ENCODE peak calls at places on chromosome 1, in five cellular contexts. R is AG20443, I is adrenal gland, J is testis, V is Daoy. U is an unnamed sample.

GRCh38 chr1:163608969-163609368 is 287.2 kb downstream of the NUF2 start:
- DNase-seq in R (no peak), I (no peak), J (no peak), V (no peak), U (no peak)

GRCh38 chr1:178057863-178058576 is 35.9 kb upstream of the RASAL2 start:
- DNase-seq in R (peak), I (peak), J (peak), V (peak), U (no peak)

GRCh38 chr1:8025671-8026144 is 401 bp downstream of the ERRFI1 start:
- DNase-seq in R (no peak), I (no peak), J (no peak), V (no peak), U (peak)

GRCh38 chr1:229249854-229250644 is 20.9 kb upstream of the RAB4A start:
- DNase-seq in R (no peak), I (no peak), J (no peak), V (no peak), U (no peak)

GRCh38 chr1:94812985-94813384 is 7.2 kb upstream of the SLC44A3 start:
- DNase-seq in R (no peak), I (no peak), J (no peak), V (no peak), U (no peak)

GRCh38 chr1:240115831-240116230 is 24.1 kb downstream of the FMN2 start:
- DNase-seq in R (no peak), I (no peak), J (no peak), V (no peak), U (no peak)

GRCh38 chr1:118563969-118564951 is 379.2 kb upstream of the SPAG17 start:
- DNase-seq in R (peak), I (no peak), J (no peak), V (no peak), U (no peak)

GRCh38 chr1:62438163-62438562 is 1.3 kb downstream of the USP1 start:
- DNase-seq in R (no peak), I (no peak), J (no peak), V (peak), U (no peak)

GRCh38 chr1:107883562-107883961 is 81.4 kb downstream of the VAV3 start:
- DNase-seq in R (no peak), I (no peak), J (no peak), V (no peak), U (no peak)

GRCh38 chr1:239952348-239953307 is 139.1 kb upstream of the FMN2 start:
- DNase-seq in R (peak), I (no peak), J (peak), V (peak), U (peak)

GRCh38 chr1:204162498-204163074 is 3.6 kb downstream of the REN start:
- DNase-seq in R (peak), I (peak), J (peak), V (peak), U (peak)

GRCh38 chr1:18719786-18720436 is 89.3 kb downstream of the PAX7 start:
- DNase-seq in R (no peak), I (no peak), J (no peak), V (peak), U (no peak)

GRCh38 chr1:23214640-23215039 is 2.7 kb downstream of the HTR1D start:
- DNase-seq in R (no peak), I (no peak), J (no peak), V (peak), U (no peak)

GRCh38 chr1:51724797-51725196 is 107.9 kb downstream of the OSBPL9 start:
- DNase-seq in R (no peak), I (no peak), J (no peak), V (no peak), U (no peak)

GRCh38 chr1:208541225-208541855 is 297.2 kb upstream of the PLXNA2 start:
- DNase-seq in R (no peak), I (no peak), J (no peak), V (peak), U (no peak)

GRCh38 chr1:99131541-99131940 is 126.9 kb upstream of the PLPPR5 start:
- DNase-seq in R (no peak), I (no peak), J (no peak), V (no peak), U (no peak)

GRCh38 chr1:170290226-170290625 is 144.5 kb downstream of the NTMT2 start:
- DNase-seq in R (no peak), I (no peak), J (no peak), V (no peak), U (no peak)

GRCh38 chr1:71273326-71273725 is 192.5 kb upstream of the ZRANB2 start:
- DNase-seq in R (peak), I (no peak), J (no peak), V (no peak), U (no peak)

GRCh38 chr1:64197076-64197475 is 6.3 kb upstream of the UBE2U start:
- DNase-seq in R (no peak), I (no peak), J (no peak), V (no peak), U (no peak)

GRCh38 chr1:243910612-243911011 is 60.6 kb upstream of the AKT3 start:
- DNase-seq in R (no peak), I (no peak), J (no peak), V (no peak), U (no peak)

GRCh38 chr1:171355727-171356126 is 41.7 kb downstream of the FMO4 start:
- DNase-seq in R (no peak), I (no peak), J (no peak), V (peak), U (no peak)

GRCh38 chr1:156707486-156708244 is 2.3 kb upstream of the CRABP2 start:
- DNase-seq in R (peak), I (no peak), J (no peak), V (peak), U (peak)

GRCh38 chr1:24888971-24889670 is 41.0 kb downstream of the RUNX3 start:
- DNase-seq in R (peak), I (no peak), J (no peak), V (no peak), U (no peak)

GRCh38 chr1:177620636-177621190 is 349.1 kb downstream of the SEC16B start:
- DNase-seq in R (peak), I (no peak), J (no peak), V (no peak), U (no peak)

GRCh38 chr1:14366361-14367018 is 232.0 kb upstream of the KAZN start:
- DNase-seq in R (peak), I (no peak), J (no peak), V (peak), U (peak)